ENCODE peak calls at places on chromosome 21, in eight cellular contexts. W, Y, T, X, P, A, H and J are unnamed samples.
A peak's percentile ranks its signal among the peaks of the same experiment; 100 is the strongest.

GRCh38 chr21:44046734-44047133 is 34.6 kb downstream of the TRAPPC10 start:
- DNase-seq in W (no peak), H (no peak), Y (no peak), P (no peak), X (no peak), A (no peak), T (no peak), J (no peak)

GRCh38 chr21:21039624-21040023 is 41.4 kb downstream of the NCAM2 start:
- DNase-seq in P (no peak), W (no peak), Y (no peak), T (no peak), X (no peak), H (no peak), A (no peak), J (peak; percentile 73)

GRCh38 chr21:45309069-45309521 is 21.4 kb upstream of the POFUT2 start:
- DNase-seq in P (peak; percentile 69), H (no peak), T (peak; percentile 82), X (no peak), W (peak; percentile 89), A (peak; percentile 95), Y (peak; percentile 80), J (no peak)

GRCh38 chr21:41638201-41638790 is 128.6 kb downstream of the RIPK4 start:
- DNase-seq in T (no peak), P (no peak), Y (no peak), W (no peak), X (no peak), H (no peak), A (no peak), J (no peak)

GRCh38 chr21:45286671-45287437 is 841 bp downstream of the POFUT2 start:
- DNase-seq in Y (peak; percentile 75), P (no peak), T (peak; percentile 87), A (peak; percentile 77), H (no peak), X (no peak), W (peak; percentile 20), J (no peak)

GRCh38 chr21:45152265-45152746 is 77.9 kb downstream of the ADARB1 start:
- DNase-seq in P (no peak), H (no peak), X (no peak), A (peak; percentile 58), T (no peak), W (no peak), Y (peak; percentile 75), J (no peak)

GRCh38 chr21:15627823-15628222 is 102.0 kb upstream of the USP25 start:
- DNase-seq in X (no peak), T (no peak), H (no peak), Y (no peak), P (no peak), W (no peak), A (no peak), J (no peak)

GRCh38 chr21:42391297-42391696 is 4.6 kb downstream of the TMPRSS3 start:
- DNase-seq in H (no peak), Y (no peak), A (no peak), T (no peak), X (no peak), W (no peak), P (no peak), J (no peak)

GRCh38 chr21:45920824-45921600 is 60.6 kb upstream of the COL6A1 start:
- DNase-seq in Y (no peak), T (no peak), X (no peak), W (no peak), H (no peak), P (no peak), A (no peak), J (no peak)

GRCh38 chr21:36551326-36551725 is 71.4 kb upstream of the CLDN14 start:
- DNase-seq in H (no peak), P (no peak), Y (no peak), W (no peak), A (peak; percentile 41), T (no peak), X (no peak), J (no peak)

GRCh38 chr21:36552458-36552800 is 72.5 kb upstream of the CLDN14 start:
- DNase-seq in A (no peak), Y (no peak), P (no peak), W (no peak), X (no peak), H (no peak), T (no peak), J (no peak)

GRCh38 chr21:36549470-36549869 is 69.5 kb upstream of the CLDN14 start:
- DNase-seq in Y (no peak), X (no peak), A (peak; percentile 41), P (no peak), T (no peak), H (no peak), W (no peak), J (no peak)

GRCh38 chr21:36551731-36552457 is 72.0 kb upstream of the CLDN14 start:
- DNase-seq in W (no peak), Y (no peak), X (no peak), P (no peak), A (peak; percentile 16), H (no peak), T (no peak), J (no peak)

DNA sequence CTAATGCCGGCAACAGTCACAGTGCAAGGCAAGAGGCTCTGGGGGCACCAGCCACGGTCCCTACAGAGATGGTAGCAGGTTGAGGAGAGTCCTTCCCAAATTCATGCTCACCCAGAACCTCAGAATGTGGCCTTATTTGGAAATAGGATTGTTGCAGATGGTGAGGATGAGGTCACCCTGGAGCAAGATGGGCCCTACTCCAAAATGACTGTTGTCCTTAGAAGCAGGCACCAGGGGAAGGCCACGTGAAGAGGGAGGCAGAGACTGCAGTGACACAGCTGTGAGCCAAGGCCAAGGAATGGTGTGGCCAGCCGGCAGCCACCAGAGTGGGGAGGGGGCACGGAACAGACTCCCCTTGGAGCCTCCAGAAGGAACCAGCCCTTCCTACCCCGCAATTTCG is 70.8 kb upstream of the CLDN14 start:
- DNase-seq in Y (no peak), T (no peak), A (peak; percentile 33), H (no peak), X (no peak), P (no peak), W (no peak), J (no peak)
- H3K9ac ChIP-seq in Y (no peak overlapping the region), T (no peak overlapping the region), A (no peak overlapping the region), H (no peak overlapping the region), X (no peak overlapping the region), P (no peak overlapping the region), W (no peak overlapping the region), J (no peak overlapping the region)

GRCh38 chr21:35254006-35254751 is 205.1 kb upstream of the RUNX1 start:
- DNase-seq in X (no peak), W (no peak), A (no peak), Y (no peak), P (no peak), H (no peak), T (no peak), J (no peak)

GRCh38 chr21:35254752-35255138 is 205.6 kb upstream of the RUNX1 start:
- DNase-seq in Y (no peak), A (no peak), H (no peak), P (no peak), X (no peak), W (no peak), T (no peak), J (no peak)

GRCh38 chr21:35252831-35253230 is 203.7 kb upstream of the RUNX1 start:
- DNase-seq in A (no peak), T (no peak), Y (no peak), P (no peak), H (no peak), W (no peak), X (no peak), J (no peak)

GRCh38 chr21:35244514-35244913 is 195.4 kb upstream of the RUNX1 start:
- DNase-seq in X (no peak), Y (no peak), P (no peak), H (no peak), W (no peak), A (no peak), T (no peak), J (no peak)

DNA sequence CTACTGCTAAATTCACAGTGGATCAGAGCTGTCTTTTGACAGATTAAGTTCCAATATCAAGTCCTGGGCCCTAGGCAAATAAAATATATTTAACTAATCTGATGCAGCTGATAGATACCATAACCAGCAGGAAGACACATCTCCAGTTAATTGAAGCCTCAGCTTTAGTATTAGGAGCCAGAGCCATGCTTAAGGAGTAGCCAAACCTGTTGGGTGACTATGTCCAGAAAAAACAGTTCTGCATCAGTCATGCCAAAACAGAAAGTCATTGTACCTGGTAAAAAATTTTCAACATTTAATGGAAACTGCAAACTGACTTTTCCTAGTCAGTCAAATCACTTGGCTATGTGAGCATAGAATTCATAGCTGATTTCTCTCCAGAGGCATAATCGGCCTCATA is 200.5 kb upstream of the RUNX1 start:
- DNase-seq in T (no peak), Y (no peak), H (no peak), P (no peak), A (no peak), X (no peak), W (no peak), J (no peak)
- H3K27ac ChIP-seq in T (no peak overlapping the region), Y (no peak overlapping the region), H (no peak overlapping the region), P (no peak overlapping the region), A (no peak overlapping the region), X (no peak overlapping the region), W (no peak overlapping the region), J (no peak overlapping the region)

GRCh38 chr21:32612999-32613337 is 791 bp upstream of the CFAP298 start:
- DNase-seq in P (no peak), A (no peak), H (no peak), W (no peak), X (no peak), T (no peak), Y (no peak), J (no peak)

GRCh38 chr21:32613436-32614043 is 1.4 kb upstream of the CFAP298 start:
- DNase-seq in P (no peak), W (no peak), H (no peak), A (no peak), T (no peak), Y (no peak), X (no peak), J (no peak)

GRCh38 chr21:32612075-32612998 is at the start of gene CFAP298:
- DNase-seq in A (peak; percentile 89), Y (peak; percentile 89), H (peak; percentile 67), W (peak; percentile 92), X (peak; percentile 87), P (peak; percentile 85), T (peak; percentile 90), J (peak; percentile 51)

GRCh38 chr21:32611471-32611997 is 643 bp downstream of the CFAP298 start:
- DNase-seq in Y (peak; percentile 51), P (no peak), A (no peak), H (no peak), T (peak; percentile 57), X (no peak), W (peak; percentile 39), J (no peak)
- TF ChIP-seq POLR2AphosphoS5 in Y (no peak), P (no peak), A (no peak), H (no peak), T (no peak), X (no peak), W (no peak), J (no peak)

DNA sequence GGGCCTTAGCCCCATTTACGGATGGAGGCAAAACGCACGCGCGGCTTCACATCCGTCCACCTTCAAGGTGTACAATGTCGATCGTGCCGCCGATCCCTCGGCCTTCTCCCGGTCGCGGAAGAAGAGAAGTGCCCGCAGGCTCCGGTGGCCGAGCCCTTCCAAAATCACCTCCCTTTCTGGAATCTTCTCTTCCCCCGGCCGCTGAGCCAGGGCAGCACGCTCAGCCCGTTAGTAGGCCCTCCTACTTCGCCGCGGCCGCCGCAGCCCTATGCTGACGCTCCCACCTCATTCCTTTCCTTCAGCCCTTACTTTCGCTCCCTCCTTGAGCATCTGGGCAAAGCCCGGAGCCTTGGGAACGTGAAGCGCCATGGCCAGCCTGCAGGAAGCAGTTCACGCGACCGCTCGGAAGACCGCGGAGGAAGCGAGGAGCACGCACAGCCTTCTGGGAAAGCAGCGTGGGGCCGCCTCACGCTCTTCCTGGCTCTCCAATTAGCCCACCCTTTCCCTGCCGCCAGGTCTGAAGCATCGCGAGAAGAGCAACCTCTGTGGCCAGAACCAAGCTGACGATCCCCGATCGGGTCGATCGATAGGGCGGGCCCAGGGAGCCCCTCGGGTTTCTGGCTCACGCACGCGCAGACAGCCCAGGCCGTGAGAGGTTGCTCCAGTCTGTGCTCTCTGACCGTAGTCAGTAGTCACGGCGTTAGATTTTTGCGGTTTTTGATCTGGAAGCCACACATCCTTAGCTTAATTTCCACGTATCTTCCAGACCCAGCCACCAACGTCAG is at the start of gene CCT8:
- DNase-seq in P (peak; percentile 98), H (peak; percentile 98), A (peak; percentile 94), X (peak; percentile 99), T (peak; percentile 98), W (peak; percentile 99), Y (peak; percentile 99), J (peak; percentile 95)
- H3K9ac ChIP-seq in P (peak within 1 kb of the TSS; percentile 95), H (peak within 1 kb of the TSS; percentile 99), A (peak within 1 kb of the TSS; percentile 97), X (peak within 1 kb of the TSS; percentile 97), T (peak within 1 kb of the TSS; percentile 97), W (peak within 1 kb of the TSS; percentile 94), Y (peak within 1 kb of the TSS; percentile 96), J (peak within 1 kb of the TSS; percentile 99)